ENCODE peak calls at places on chromosomes 11 and 22, in seven cellular contexts. H, V, L, G, J, X and B are unnamed samples.

GRCh38 chr11:72075109-72075508 is 5.2 kb downstream of the NUMA1 start:
- DNase-seq in H (no peak), V (peak), L (no peak), G (no peak), J (no peak), X (no peak), B (no peak)

GRCh38 chr11:115871161-115871750 is 367.0 kb upstream of the CADM1 start:
- DNase-seq in H (no peak), V (no peak), L (no peak), G (no peak), J (no peak), X (no peak), B (no peak)

GRCh38 chr22:21026783-21027692 is 5.3 kb downstream of the SLC7A4 start:
- DNase-seq in H (no peak), V (no peak), L (no peak), G (no peak), J (no peak), X (peak), B (no peak)

GRCh38 chr11:848380-848931 is 5.8 kb downstream of the TSPAN4 start:
- DNase-seq in H (peak), V (peak), L (no peak), G (no peak), J (peak), X (no peak), B (peak)

GRCh38 chr11:78715639-78716311 is 141.1 kb upstream of the NARS2 start:
- DNase-seq in H (peak), V (peak), L (peak), G (no peak), J (peak), X (peak), B (no peak)

GRCh38 chr22:24460418-24461089 is 33.2 kb downstream of the ADORA2A start:
- DNase-seq in H (no peak), V (no peak), L (no peak), G (no peak), J (no peak), X (peak), B (no peak)

GRCh38 chr11:35654711-35655110 is 7.9 kb upstream of the TRIM44 start:
- DNase-seq in H (no peak), V (peak), L (no peak), G (no peak), J (no peak), X (no peak), B (no peak)

GRCh38 chr22:48353116-48353947 is 1474.3 kb downstream of the BRD1 start:
- DNase-seq in H (no peak), V (no peak), L (no peak), G (no peak), J (no peak), X (no peak), B (peak)

GRCh38 chr22:37616205-37617083 is 7.8 kb downstream of the GGA1 start:
- DNase-seq in H (no peak), V (no peak), L (no peak), G (no peak), J (no peak), X (no peak), B (no peak)

GRCh38 chr22:25750569-25751173 is 8.7 kb downstream of the MYO18B start:
- DNase-seq in H (no peak), V (no peak), L (no peak), G (no peak), J (no peak), X (no peak), B (no peak)

GRCh38 chr11:102347526-102348331 is 715 bp downstream of the BIRC2 start:
- DNase-seq in H (no peak), V (no peak), L (no peak), G (no peak), J (no peak), X (peak), B (no peak)

GRCh38 chr11:67392182-67392715 is 463 bp downstream of the RAD9A start:
- DNase-seq in H (no peak), V (no peak), L (no peak), G (no peak), J (no peak), X (no peak), B (no peak)

GRCh38 chr11:86972734-86973133 is 17.5 kb upstream of the FZD4 start:
- DNase-seq in H (no peak), V (no peak), L (no peak), G (no peak), J (no peak), X (no peak), B (no peak)

GRCh38 chr11:115724709-115725108 is 220.5 kb upstream of the CADM1 start:
- DNase-seq in H (no peak), V (no peak), L (no peak), G (no peak), J (no peak), X (peak), B (no peak)

GRCh38 chr11:45737056-45737455 is 67.9 kb upstream of the SLC35C1 start:
- DNase-seq in H (no peak), V (no peak), L (no peak), G (no peak), J (no peak), X (no peak), B (no peak)

GRCh38 chr22:39207141-39208012 is 37.4 kb downstream of the PDGFB start:
- DNase-seq in H (no peak), V (no peak), L (no peak), G (peak), J (no peak), X (peak), B (no peak)

GRCh38 chr11:47212938-47213337 is 1.8 kb upstream of the DDB2 start:
- DNase-seq in H (no peak), V (no peak), L (no peak), G (no peak), J (no peak), X (no peak), B (no peak)

GRCh38 chr11:120212259-120212888 is 1.5 kb downstream of the OAF start:
- DNase-seq in H (no peak), V (peak), L (no peak), G (no peak), J (no peak), X (no peak), B (no peak)

GRCh38 chr22:34976474-34976873 is 89.5 kb upstream of the ISX start:
- DNase-seq in H (no peak), V (no peak), L (no peak), G (no peak), J (no peak), X (no peak), B (no peak)